ENCODE peak calls at places on chromosomes 3 and 15, in ten cellular contexts. L is anterior cingulate cortex; H is foreskin fibroblast; R is T-helper 1 cell; W is activated T-cell treated with anti-CD3 and anti-CD28 coated beads, Interleukin-2, amount 50 U/mL, for 72 hours; I is NCI-H1092 treated with DMSO at 0.1 percent for 48 hours; M is naive thymus-derived CD8-positive, alpha-beta T cell; K is adipocyte; P is AG08395; O is ACHN. B is an unnamed sample.

GRCh38 chr15:30791239-30791638 is 112.5 kb upstream of the FAN1 start:
- DNase-seq in L (no peak), H (no peak), R (no peak), W (no peak), I (no peak), M (no peak), K (no peak), P (no peak), O (peak), B (no peak)

GRCh38 chr3:120047686-120048085 is 46.6 kb downstream of the GSK3B start:
- DNase-seq in L (no peak), H (no peak), R (no peak), W (no peak), I (no peak), M (no peak), K (no peak), P (no peak), O (no peak), B (no peak)

GRCh38 chr3:161913786-161914389 is 417.3 kb downstream of the OTOL1 start:
- DNase-seq in L (no peak), H (peak), R (no peak), W (no peak), I (no peak), M (no peak), K (peak), P (peak), O (peak), B (peak)

GRCh38 chr3:133295199-133295901 is 104.5 kb upstream of the BFSP2 start:
- DNase-seq in L (no peak), H (peak), R (no peak), W (peak), I (no peak), M (no peak), K (peak), P (peak), O (no peak), B (peak)

GRCh38 chr3:11632564-11632963 is 11.2 kb downstream of the VGLL4 start:
- DNase-seq in L (no peak), H (no peak), R (no peak), W (no peak), I (peak), M (no peak), K (no peak), P (no peak), O (no peak), B (no peak)

GRCh38 chr3:131067983-131068382 is 41.3 kb downstream of the NEK11 start:
- DNase-seq in L (no peak), H (no peak), R (no peak), W (no peak), I (no peak), M (no peak), K (no peak), P (no peak), O (no peak), B (no peak)

GRCh38 chr3:188021041-188021440 is 132.9 kb upstream of the LPP start:
- DNase-seq in L (no peak), H (no peak), R (no peak), W (no peak), I (no peak), M (no peak), K (peak), P (no peak), O (no peak), B (peak)

GRCh38 chr3:107956991-107957467 is 133.8 kb downstream of the CD47 start:
- DNase-seq in L (peak), H (peak), R (no peak), W (no peak), I (no peak), M (no peak), K (peak), P (peak), O (no peak), B (peak)

GRCh38 chr3:152428577-152428976 is 159.8 kb downstream of the MBNL1 start:
- DNase-seq in L (no peak), H (no peak), R (no peak), W (no peak), I (no peak), M (no peak), K (no peak), P (no peak), O (no peak), B (no peak)

GRCh38 chr3:56915969-56916586 is 114.3 kb upstream of the ARHGEF3 start:
- DNase-seq in L (no peak), H (no peak), R (peak), W (peak), I (peak), M (peak), K (no peak), P (no peak), O (no peak), B (no peak)

B was measured in GM03348.